ENCODE peak calls at places on chromosomes 12 and 14, in nine cellular contexts. R is H54, C is upper lobe of left lung, N is HepG2, Z is NB4, B is IMR-90, V is GM12892, J is Peyer's patch, Q is GM12891. U is an unnamed sample.

GRCh38 chr12:93569656-93570551 is 2.6 kb upstream of the SOCS2 start:
- DNase-seq in R (peak; percentile 75), C (peak; percentile 92), N (peak; percentile 80), Z (peak; percentile 96), B (peak; percentile 84), V (peak; percentile 69), J (peak; percentile 93), Q (peak; percentile 68), U (peak; percentile 93)

GRCh38 chr12:32217354-32218310 is 111.0 kb downstream of the BICD1 start:
- DNase-seq in R (peak; percentile 24), C (no peak), N (no peak), Z (peak; percentile 19), B (peak; percentile 85), V (no peak), J (no peak), Q (no peak), U (no peak)

GRCh38 chr14:98408713-98409112 is 863.3 kb downstream of the BCL11B start:
- DNase-seq in R (no peak), C (no peak), N (no peak), Z (no peak), B (no peak), V (no peak), J (no peak), Q (no peak), U (no peak)

GRCh38 chr12:95796225-95796981 is 5.8 kb upstream of the NTN4 start:
- DNase-seq in R (no peak), C (no peak), N (peak; percentile 81), Z (no peak), B (no peak), V (no peak), J (no peak), Q (no peak), U (no peak)

GRCh38 chr12:82279597-82279996 is 78.6 kb downstream of the CCDC59 start:
- DNase-seq in R (no peak), C (no peak), N (no peak), Z (no peak), B (no peak), V (no peak), J (no peak), Q (no peak), U (no peak)

GRCh38 chr12:106170285-106170684 is 31.5 kb upstream of the NUAK1 start:
- DNase-seq in R (no peak), C (no peak), N (no peak), Z (no peak), B (peak; percentile 55), V (no peak), J (no peak), Q (no peak), U (no peak)

GRCh38 chr12:50574621-50575348 is 70.0 kb downstream of the DIP2B start:
- DNase-seq in R (no peak), C (no peak), N (peak; percentile 38), Z (no peak), B (peak; percentile 32), V (no peak), J (no peak), Q (no peak), U (no peak)

GRCh38 chr14:68442828-68443460 is 349.9 kb downstream of the ZFP36L1 start:
- DNase-seq in R (no peak), C (no peak), N (no peak), Z (no peak), B (peak; percentile 49), V (no peak), J (no peak), Q (no peak), U (no peak)

GRCh38 chr12:75556306-75556899 is 45.0 kb upstream of the KRR1 start:
- DNase-seq in R (no peak), C (no peak), N (peak; percentile 34), Z (no peak), B (no peak), V (no peak), J (no peak), Q (no peak), U (no peak)

GRCh38 chr14:101715209-101716076 is 46.1 kb upstream of the PPP2R5C start:
- DNase-seq in R (no peak), C (no peak), N (no peak), Z (no peak), B (no peak), V (no peak), J (no peak), Q (no peak), U (no peak)
- TF ChIP-seq POLR2A in R (no peak), C (no peak), N (no peak), Z (no peak), B (no peak), V (no peak), J (no peak), Q (no peak), U (no peak)

GRCh38 chr14:66507722-66508546 is at the start of gene GPHN:
- DNase-seq in R (peak; percentile 76), C (peak; percentile 97), N (peak; percentile 95), Z (peak; percentile 98), B (peak; percentile 97), V (peak; percentile 66), J (peak; percentile 97), Q (peak; percentile 74), U (peak; percentile 97)

GRCh38 chr14:66508846-66509621 is 1.1 kb downstream of the GPHN start:
- DNase-seq in R (peak; percentile 6), C (peak; percentile 87), N (no peak), Z (peak; percentile 61), B (peak; percentile 15), V (peak; percentile 42), J (peak; percentile 62), Q (peak; percentile 31), U (peak; percentile 49)

GRCh38 chr14:66509874-66510273 is 1.9 kb downstream of the GPHN start:
- DNase-seq in R (no peak), C (no peak), N (no peak), Z (peak; percentile 23), B (no peak), V (no peak), J (no peak), Q (no peak), U (no peak)

GRCh38 chr14:66507181-66507721 is 696 bp upstream of the GPHN start:
- DNase-seq in R (no peak), C (no peak), N (no peak), Z (no peak), B (no peak), V (no peak), J (no peak), Q (no peak), U (no peak)

DNA sequence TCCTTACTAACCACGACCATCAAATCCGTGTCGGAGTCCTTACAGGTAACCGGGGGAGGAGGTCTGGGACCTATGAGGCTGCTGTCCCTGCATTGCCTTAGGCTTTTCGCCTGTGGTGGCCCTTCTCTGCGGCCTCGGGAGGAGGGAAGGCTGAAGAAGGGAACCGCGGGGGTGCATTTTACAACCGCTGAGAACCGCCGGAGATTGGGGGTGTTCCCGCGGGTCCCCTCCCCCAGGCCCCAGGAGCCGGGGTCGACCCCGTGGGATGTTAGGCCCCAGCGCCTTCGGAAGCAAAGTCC is 549 bp downstream of the GPHN start:
- DNase-seq in R (no peak), C (no peak), N (no peak), Z (no peak), B (no peak), V (no peak), J (no peak), Q (no peak), U (no peak)
- TF ChIP-seq POLR2A in R (no peak), C (no peak), N (no peak), Z (no peak), B (no peak), V (no peak), J (no peak), Q (no peak), U (no peak)

GRCh38 chr14:104676694-104677505 is 12.5 kb upstream of the INF2 start:
- DNase-seq in R (no peak), C (peak; percentile 60), N (peak; percentile 55), Z (peak; percentile 30), B (no peak), V (no peak), J (no peak), Q (no peak), U (no peak)

GRCh38 chr14:104678901-104679705 is 10.3 kb upstream of the INF2 start:
- DNase-seq in R (no peak), C (peak; percentile 57), N (no peak), Z (no peak), B (no peak), V (no peak), J (no peak), Q (no peak), U (no peak)

GRCh38 chr14:104676130-104676693 is 13.2 kb upstream of the INF2 start:
- DNase-seq in R (no peak), C (no peak), N (no peak), Z (no peak), B (no peak), V (no peak), J (no peak), Q (no peak), U (no peak)

GRCh38 chr14:104678346-104678745 is 11.1 kb upstream of the INF2 start:
- DNase-seq in R (no peak), C (no peak), N (no peak), Z (peak; percentile 88), B (peak; percentile 34), V (no peak), J (no peak), Q (no peak), U (no peak)

DNA sequence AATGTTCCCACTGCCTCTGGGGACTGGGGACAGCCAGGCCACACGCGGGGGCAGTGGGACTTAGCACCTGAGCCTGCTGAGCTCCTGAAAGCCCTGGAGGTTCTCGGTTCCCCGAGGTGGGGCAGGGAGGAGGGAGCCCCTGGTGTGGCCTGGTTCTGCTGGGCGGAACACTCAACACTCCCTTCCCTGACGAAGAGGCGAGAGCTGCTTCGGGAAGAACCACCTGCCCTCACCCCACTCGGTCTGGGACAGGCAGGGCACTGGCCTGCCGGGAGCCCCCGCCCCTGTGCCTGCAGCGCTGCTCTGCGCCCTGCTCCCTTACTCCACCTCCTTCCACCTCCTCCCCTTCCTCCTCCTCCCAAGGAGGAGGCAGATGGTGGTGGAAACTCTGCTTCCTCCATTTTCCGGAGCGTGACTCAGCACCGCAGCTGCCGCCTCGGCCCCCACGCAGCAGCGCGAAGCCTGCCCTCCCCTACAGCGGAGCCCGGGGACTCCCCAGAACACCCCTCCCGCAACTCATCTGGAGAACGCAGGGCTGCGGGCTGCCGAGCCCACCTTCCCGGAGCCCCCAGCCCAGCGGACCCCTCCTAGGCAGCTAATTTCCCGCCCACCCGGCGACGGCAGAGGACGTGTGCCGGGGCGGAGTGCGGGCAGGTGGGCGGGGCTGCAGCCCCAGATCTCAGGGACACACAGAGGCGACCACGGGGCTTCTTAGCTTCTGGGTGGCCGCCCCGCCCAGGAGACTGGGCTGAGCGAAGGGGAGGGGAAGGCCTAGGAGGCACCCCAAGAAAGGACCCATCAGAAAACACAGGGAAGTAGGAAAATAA is 11.7 kb upstream of the INF2 start:
- DNase-seq in R (peak; percentile 83), C (peak; percentile 93), N (no peak), Z (peak; percentile 94), B (peak; percentile 81), V (no peak), J (peak; percentile 84), Q (no peak), U (peak; percentile 81)
- TF ChIP-seq POLR2A in R (peak; percentile 40), C (peak; percentile 62), N (no peak), Z (peak; percentile 56), B (peak; percentile 73), V (no peak), J (peak; percentile 73), Q (no peak), U (peak; percentile 76)

DNA sequence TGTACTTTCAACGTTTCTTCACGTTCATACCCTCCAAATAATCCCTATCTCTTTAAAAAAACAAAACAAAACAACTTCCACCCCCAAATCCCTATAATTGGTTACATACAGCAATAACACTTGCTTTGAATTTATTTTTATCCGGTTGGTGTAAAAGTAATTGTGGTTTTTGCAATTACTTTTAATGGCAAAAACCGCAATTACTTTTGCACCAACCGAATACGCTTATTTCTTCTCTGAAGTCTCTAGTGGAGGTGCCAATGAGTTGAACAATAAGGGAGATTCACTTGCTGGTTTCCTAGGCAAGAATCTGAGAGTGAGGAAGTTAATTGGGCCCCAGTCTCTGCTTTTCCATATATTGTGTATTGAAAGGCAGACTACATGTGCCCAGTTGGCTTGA is 133.3 kb downstream of the DACT1 start:
- DNase-seq in R (no peak), C (no peak), N (no peak), Z (no peak), B (no peak), V (no peak), J (no peak), Q (no peak), U (no peak)
- TF ChIP-seq POLR2A in R (no peak), C (no peak), N (no peak), Z (no peak), B (no peak), V (no peak), J (no peak), Q (no peak), U (no peak)

U was measured in erythroblast.